ENCODE peak calls at places on chromosomes 13 and 19, in four cellular contexts. H is heart right ventricle; K is germinal center; M is stimulated activated CD4-positive, alpha-beta T cell treated with anti-CD3 and anti-CD28 coated beads, Interleukin-4, amount 100 ng/mL, for 48 hours. O is an unnamed sample.
A peak's percentile ranks its signal among the peaks of the same experiment; 100 is the strongest.

GRCh38 chr19:39083599-39083982 is 577 bp upstream of the ACP7 start:
- DNase-seq in M (no peak), K (no peak), H (no peak), O (no peak)

GRCh38 chr13:52961196-52961845 is 67.3 kb upstream of the OLFM4 start:
- DNase-seq in K (no peak), H (no peak), M (no peak), O (no peak)

GRCh38 chr19:6674868-6675305 is 4.9 kb upstream of the TNFSF14 start:
- DNase-seq in M (peak; percentile 84), K (peak; percentile 26), H (peak; percentile 23), O (peak; percentile 91)

GRCh38 chr19:35055715-35056179 is 14.2 kb downstream of the HPN start:
- DNase-seq in H (no peak), M (no peak), K (no peak), O (no peak)

GRCh38 chr19:44662686-44663085 is 8.6 kb upstream of the CEACAM19 start:
- DNase-seq in M (no peak), K (no peak), H (no peak), O (no peak)

GRCh38 chr13:32476892-32477291 is 49.0 kb upstream of the N4BP2L1 start:
- DNase-seq in M (no peak), H (no peak), K (no peak), O (no peak)

GRCh38 chr13:108981407-108981806 is 352.0 kb downstream of the MYO16 start:
- DNase-seq in M (no peak), H (no peak), K (no peak), O (no peak)

GRCh38 chr13:45601680-45602079 is 13.9 kb downstream of the ERICH6B start:
- DNase-seq in K (no peak), M (no peak), H (no peak), O (no peak)

GRCh38 chr19:17794731-17795494 is at the start of gene B3GNT3:
- DNase-seq in H (no peak), M (no peak), K (no peak), O (no peak)

GRCh38 chr19:41866284-41866683 is 6.2 kb downstream of the RPS19 start:
- DNase-seq in M (no peak), H (no peak), K (no peak), O (no peak)

GRCh38 chr19:55365922-55366321 is 2.9 kb upstream of the GARIN5B start:
- DNase-seq in M (no peak), K (no peak), H (no peak), O (no peak)

GRCh38 chr19:48975947-48976847 is 11.1 kb downstream of the FTL start:
- DNase-seq in M (no peak), K (peak; percentile 60), H (no peak), O (no peak)

GRCh38 chr19:55493650-55494171 is 5.5 kb downstream of the SSC5D start:
- DNase-seq in M (no peak), H (no peak), K (no peak), O (no peak)

GRCh38 chr13:76764429-76764828 is 121.8 kb downstream of the KCTD12 start:
- DNase-seq in K (no peak), H (peak; percentile 86), M (no peak), O (peak; percentile 92)

GRCh38 chr13:77002590-77003190 is 10.8 kb downstream of the CLN5 start:
- DNase-seq in K (no peak), M (no peak), H (no peak), O (no peak)

GRCh38 chr13:25065974-25066770 is 29.8 kb upstream of the PABPC3 start:
- DNase-seq in M (no peak), K (no peak), H (no peak), O (no peak)

GRCh38 chr13:45086484-45086883 is 33.8 kb upstream of the GTF2F2 start:
- DNase-seq in K (no peak), H (no peak), M (no peak), O (no peak)

GRCh38 chr19:5434351-5434917 is 20.8 kb upstream of the ZNRF4 start:
- DNase-seq in H (no peak), K (no peak), M (no peak), O (no peak)

GRCh38 chr13:74794582-74794981 is 660.4 kb upstream of the KLF12 start:
- DNase-seq in K (no peak), H (no peak), M (no peak), O (no peak)

GRCh38 chr19:34364462-34364829 is 550 bp upstream of the GPI start:
- DNase-seq in M (no peak), H (no peak), K (no peak), O (no peak)

GRCh38 chr13:109610517-109610916 is 175.9 kb downstream of the IRS2 start:
- DNase-seq in H (peak; percentile 23), M (peak; percentile 18), K (no peak), O (peak; percentile 19)

GRCh38 chr13:60347174-60347573 is 49.8 kb upstream of the TDRD3 start:
- DNase-seq in H (no peak), K (no peak), M (no peak), O (no peak)

GRCh38 chr13:32135655-32136054 is 104.1 kb downstream of the FRY start:
- DNase-seq in K (no peak), M (no peak), H (no peak), O (no peak)

GRCh38 chr19:14160017-14160703 is 23.8 kb upstream of the ASF1B start:
- DNase-seq in H (no peak), K (no peak), M (no peak), O (no peak)

GRCh38 chr19:6459356-6460098 is at the start of gene SLC25A23:
- DNase-seq in K (peak; percentile 70), H (peak; percentile 61), M (peak; percentile 51), O (peak; percentile 42)

GRCh38 chr13:111177081-111177711 is 62.1 kb downstream of the ARHGEF7 start:
- DNase-seq in H (peak; percentile 77), K (no peak), M (peak; percentile 15), O (peak; percentile 39)

GRCh38 chr19:11247391-11247790 is 8.0 kb downstream of the ANGPTL8 start:
- DNase-seq in H (peak; percentile 94), M (no peak), K (no peak), O (no peak)

GRCh38 chr19:17889609-17890214 is 18.0 kb downstream of the SLC5A5 start:
- DNase-seq in H (peak; percentile 13), K (no peak), M (no peak), O (no peak)

GRCh38 chr19:49071860-49072547 is 495 bp downstream of the KCNA7 start:
- DNase-seq in K (peak; percentile 38), H (no peak), M (no peak), O (peak; percentile 84)

GRCh38 chr13:93965587-93965986 is 513.9 kb downstream of the DCT start:
- DNase-seq in K (no peak), H (no peak), M (no peak), O (no peak)

GRCh38 chr13:97295279-97296182 is 73.4 kb downstream of the MBNL2 start:
- DNase-seq in H (no peak), K (no peak), M (no peak), O (no peak)

O was measured in lower leg skin.